ENCODE peak calls at places on chromosome 21, in nine cellular contexts. Y, W, J, V, T, P, Q, G and N are unnamed samples.

GRCh38 chr21:41948404-41948895 is 5.4 kb downstream of the C2CD2 start:
- DNase-seq in Y (no peak), W (peak), J (no peak), V (no peak), T (no peak), P (no peak), Q (no peak), G (no peak), N (no peak)

GRCh38 chr21:34707876-34708325 is 39.1 kb downstream of the CLIC6 start:
- DNase-seq in Y (no peak), W (no peak), J (no peak), V (no peak), T (no peak), P (peak), Q (no peak), G (no peak), N (no peak)

GRCh38 chr21:45448810-45449657 is 44.1 kb downstream of the COL18A1 start:
- DNase-seq in Y (no peak), W (peak), J (no peak), V (peak), T (no peak), P (no peak), Q (no peak), G (no peak), N (no peak)

GRCh38 chr21:46425061-46425460 is 33.6 kb upstream of the DIP2A start:
- DNase-seq in Y (no peak), W (peak), J (no peak), V (peak), T (no peak), P (no peak), Q (no peak), G (no peak), N (no peak)

GRCh38 chr21:31173881-31174555 is 135.7 kb upstream of the KRTAP19-8 start:
- DNase-seq in Y (peak), W (no peak), J (no peak), V (peak), T (no peak), P (peak), Q (peak), G (no peak), N (no peak)

GRCh38 chr21:29626787-29627470 is 312.9 kb downstream of the GRIK1 start:
- DNase-seq in Y (no peak), W (no peak), J (no peak), V (no peak), T (no peak), P (no peak), Q (no peak), G (no peak), N (no peak)

GRCh38 chr21:35291963-35292627 is 243.0 kb upstream of the RUNX1 start:
- DNase-seq in Y (no peak), W (no peak), J (no peak), V (no peak), T (no peak), P (no peak), Q (no peak), G (no peak), N (no peak)

GRCh38 chr21:29104239-29104708 is 26.2 kb upstream of the MAP3K7CL start:
- DNase-seq in Y (no peak), W (no peak), J (no peak), V (no peak), T (no peak), P (no peak), Q (no peak), G (no peak), N (no peak)

GRCh38 chr21:45458281-45459170 is 53.6 kb downstream of the COL18A1 start:
- DNase-seq in Y (no peak), W (peak), J (no peak), V (peak), T (no peak), P (no peak), Q (no peak), G (no peak), N (no peak)

GRCh38 chr21:42398414-42399030 is 2.7 kb upstream of the TMPRSS3 start:
- DNase-seq in Y (no peak), W (no peak), J (no peak), V (no peak), T (no peak), P (no peak), Q (no peak), G (no peak), N (no peak)

GRCh38 chr21:33969600-33969999 is 54.0 kb upstream of the ATP5PO start:
- DNase-seq in Y (no peak), W (no peak), J (no peak), V (no peak), T (no peak), P (no peak), Q (no peak), G (no peak), N (no peak)

GRCh38 chr21:31609081-31609480 is 50.4 kb upstream of the SOD1 start:
- DNase-seq in Y (no peak), W (no peak), J (no peak), V (no peak), T (no peak), P (no peak), Q (no peak), G (no peak), N (no peak)

GRCh38 chr21:35102488-35103407 is 53.6 kb upstream of the RUNX1 start:
- DNase-seq in Y (no peak), W (no peak), J (no peak), V (peak), T (no peak), P (peak), Q (no peak), G (peak), N (peak)

GRCh38 chr21:37682908-37683307 is 233.3 kb downstream of the KCNJ6 start:
- DNase-seq in Y (no peak), W (peak), J (no peak), V (no peak), T (no peak), P (no peak), Q (no peak), G (no peak), N (no peak)

GRCh38 chr21:41217656-41218380 is 49.9 kb downstream of the BACE2 start:
- DNase-seq in Y (no peak), W (peak), J (no peak), V (peak), T (no peak), P (no peak), Q (no peak), G (no peak), N (no peak)

GRCh38 chr21:37370152-37371040 is 3.8 kb downstream of the DYRK1A start:
- DNase-seq in Y (no peak), W (no peak), J (no peak), V (no peak), T (no peak), P (no peak), Q (no peak), G (no peak), N (no peak)

GRCh38 chr21:43609501-43610340 is 49.6 kb downstream of the HSF2BP start:
- DNase-seq in Y (no peak), W (no peak), J (no peak), V (no peak), T (no peak), P (no peak), Q (peak), G (no peak), N (peak)

GRCh38 chr21:43793243-43793642 is 3.9 kb downstream of the RRP1 start:
- DNase-seq in Y (no peak), W (no peak), J (no peak), V (no peak), T (no peak), P (no peak), Q (no peak), G (no peak), N (no peak)

GRCh38 chr21:43880111-43880985 is 15.3 kb downstream of the AGPAT3 start:
- DNase-seq in Y (no peak), W (peak), J (no peak), V (peak), T (no peak), P (no peak), Q (no peak), G (no peak), N (no peak)